ENCODE peak calls at places on chromosomes 6 and 20, in four cellular contexts. Z is progenitor cell of endocrine pancreas, M is left ventricle myocardium inferior, E is kidney glomerular epithelial cell. D is an unnamed sample.

GRCh38 chr20:22795897-22796296 is 211.5 kb upstream of the FOXA2 start:
- DNase-seq in M (peak), Z (no peak), E (peak), D (no peak)

GRCh38 chr6:144055121-144055931 is 40.0 kb downstream of the SF3B5 start:
- DNase-seq in M (no peak), Z (no peak), E (no peak), D (no peak)

GRCh38 chr6:63372951-63373533 is 53.3 kb upstream of the LGSN start:
- DNase-seq in E (no peak), M (no peak), Z (no peak), D (no peak)

GRCh38 chr6:117592983-117593759 is 9.1 kb downstream of the GOPC start:
- DNase-seq in E (no peak), M (no peak), Z (no peak), D (no peak)

GRCh38 chr6:159939591-159940016 is 29.3 kb upstream of the IGF2R start:
- DNase-seq in Z (no peak), M (peak), E (no peak), D (no peak)

GRCh38 chr6:16805190-16805860 is 44.1 kb upstream of the ATXN1 start:
- DNase-seq in M (no peak), E (no peak), Z (no peak), D (no peak)

GRCh38 chr6:105137388-105137787 is 42.4 kb downstream of the POPDC3 start:
- DNase-seq in M (peak), Z (no peak), E (no peak), D (peak)

GRCh38 chr6:81788748-81789147 is 36.3 kb upstream of the TENT5A start:
- DNase-seq in Z (no peak), E (no peak), M (no peak), D (no peak)

GRCh38 chr20:64140421-64140820 is 23.8 kb upstream of the MYT1 start:
- DNase-seq in M (no peak), Z (no peak), E (no peak), D (no peak)

GRCh38 chr6:114543696-114544095 is 200.9 kb upstream of the HS3ST5 start:
- DNase-seq in M (no peak), Z (no peak), E (no peak), D (no peak)

GRCh38 chr6:142773324-142773723 is 171.7 kb downstream of the HIVEP2 start:
- DNase-seq in E (no peak), Z (no peak), M (no peak), D (no peak)

GRCh38 chr20:45311589-45312211 is 3.6 kb upstream of the MATN4 start:
- DNase-seq in E (no peak), Z (peak), M (peak), D (peak)

GRCh38 chr20:40489886-40490285 is 199.2 kb downstream of the MAFB start:
- DNase-seq in M (no peak), Z (no peak), E (peak), D (no peak)

GRCh38 chr6:169156108-169156821 is 97.4 kb downstream of the THBS2 start:
- DNase-seq in E (no peak), Z (no peak), M (no peak), D (peak)